ENCODE peak calls at places on chromosomes 5 and 9, in six cellular contexts. Z, V, M, E, T and C are unnamed samples.

GRCh38 chr9:77449177-77450092 is 198.7 kb downstream of the GNA14 start:
- DNase-seq in T (no peak), V (no peak), Z (no peak), E (no peak), M (no peak), C (no peak)

GRCh38 chr9:76574171-76574767 is 115.3 kb downstream of the GCNT1 start:
- DNase-seq in Z (no peak), E (no peak), M (no peak), T (no peak), V (no peak), C (no peak)

GRCh38 chr5:102545175-102545574 is 46.4 kb upstream of the SLCO6A1 start:
- DNase-seq in M (no peak), T (peak), Z (no peak), E (peak), V (peak), C (no peak)

GRCh38 chr9:96015876-96016686 is 140.6 kb downstream of the ERCC6L2 start:
- DNase-seq in E (no peak), Z (no peak), V (no peak), M (peak), T (no peak), C (no peak)

GRCh38 chr9:38274746-38275250 is 117.7 kb upstream of the ALDH1B1 start:
- DNase-seq in E (no peak), T (no peak), V (no peak), Z (no peak), M (no peak), C (no peak)

GRCh38 chr9:94554439-94555331 is at the start of gene PCAT7:
- DNase-seq in T (peak), M (peak), V (peak), Z (peak), E (peak), C (no peak)

GRCh38 chr5:83964235-83964634 is 243.6 kb upstream of the HAPLN1 start:
- DNase-seq in M (no peak), E (no peak), Z (no peak), V (no peak), T (no peak), C (no peak)

GRCh38 chr5:141485305-141486055 is 650 bp downstream of the PCDHGC4 start:
- DNase-seq in M (no peak), T (no peak), V (no peak), Z (no peak), E (no peak), C (no peak)

GRCh38 chr9:1490341-1491115 is 440.4 kb downstream of the DMRT2 start:
- DNase-seq in T (no peak), M (peak), E (no peak), Z (no peak), V (no peak), C (no peak)

GRCh38 chr5:112419050-112419595 is at the start of gene EPB41L4A:
- DNase-seq in T (peak), Z (peak), E (no peak), M (no peak), V (no peak), C (peak)

DNA sequence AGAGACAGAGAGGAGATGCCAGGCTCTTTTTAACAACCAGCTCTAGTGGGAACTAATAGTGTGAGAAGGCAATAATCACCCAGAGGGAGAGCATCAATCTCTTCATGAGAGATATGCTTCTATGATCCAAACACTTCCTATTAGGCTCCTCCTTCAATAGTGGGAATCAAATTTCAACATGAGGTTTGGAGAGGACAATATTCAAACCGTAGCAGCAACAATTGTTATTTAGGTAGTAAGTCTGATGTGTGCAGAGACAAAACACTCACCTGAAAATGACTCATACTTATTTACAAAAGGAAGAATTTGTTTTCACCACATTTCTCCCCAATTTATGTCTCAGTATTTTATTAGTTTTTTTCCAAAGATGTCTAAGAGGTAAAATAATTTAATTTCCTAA is 144.3 kb downstream of the ST8SIA4 start:
- DNase-seq in E (no peak), Z (no peak), V (no peak), M (no peak), T (no peak), C (no peak)
- TF ChIP-seq POLR2A in E (no peak), Z (no peak), V (no peak), M (no peak), T (no peak), C (no peak)

DNA sequence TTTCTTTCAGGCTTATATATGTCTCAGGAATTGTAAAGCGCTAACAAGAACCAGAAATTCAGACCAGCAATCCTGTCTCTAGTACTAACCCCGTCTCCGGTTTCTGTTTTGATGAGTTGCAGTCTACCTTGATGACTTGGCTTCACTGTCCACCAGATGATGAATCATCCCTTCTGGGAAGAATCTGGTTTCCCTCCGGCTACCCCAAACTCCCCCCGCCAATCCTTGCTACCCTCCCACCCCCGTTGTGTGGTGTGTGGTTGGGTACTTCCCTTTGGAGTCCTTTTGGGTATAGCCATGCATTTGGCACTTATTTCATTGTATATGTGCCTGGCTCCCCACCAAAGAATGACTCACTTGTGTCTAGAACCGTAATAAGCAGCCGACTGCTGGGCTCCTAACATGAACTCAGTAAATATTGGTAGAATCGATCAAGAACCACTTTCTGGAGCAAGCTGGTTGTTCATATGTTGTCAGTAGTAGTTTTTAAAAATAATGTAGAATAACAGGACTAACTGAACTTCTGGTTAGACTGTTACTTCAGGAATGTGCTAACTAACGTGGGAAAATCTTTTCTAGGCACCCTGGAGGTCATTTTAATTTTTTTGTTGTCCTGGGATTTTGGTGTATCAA is 8.3 kb upstream of the TGFBI start:
- DNase-seq in V (peak), T (no peak), E (peak), M (no peak), Z (no peak), C (no peak)
- TF ChIP-seq TAF1 in V (no peak), T (no peak), E (no peak), M (no peak), Z (no peak), C (no peak)

DNA sequence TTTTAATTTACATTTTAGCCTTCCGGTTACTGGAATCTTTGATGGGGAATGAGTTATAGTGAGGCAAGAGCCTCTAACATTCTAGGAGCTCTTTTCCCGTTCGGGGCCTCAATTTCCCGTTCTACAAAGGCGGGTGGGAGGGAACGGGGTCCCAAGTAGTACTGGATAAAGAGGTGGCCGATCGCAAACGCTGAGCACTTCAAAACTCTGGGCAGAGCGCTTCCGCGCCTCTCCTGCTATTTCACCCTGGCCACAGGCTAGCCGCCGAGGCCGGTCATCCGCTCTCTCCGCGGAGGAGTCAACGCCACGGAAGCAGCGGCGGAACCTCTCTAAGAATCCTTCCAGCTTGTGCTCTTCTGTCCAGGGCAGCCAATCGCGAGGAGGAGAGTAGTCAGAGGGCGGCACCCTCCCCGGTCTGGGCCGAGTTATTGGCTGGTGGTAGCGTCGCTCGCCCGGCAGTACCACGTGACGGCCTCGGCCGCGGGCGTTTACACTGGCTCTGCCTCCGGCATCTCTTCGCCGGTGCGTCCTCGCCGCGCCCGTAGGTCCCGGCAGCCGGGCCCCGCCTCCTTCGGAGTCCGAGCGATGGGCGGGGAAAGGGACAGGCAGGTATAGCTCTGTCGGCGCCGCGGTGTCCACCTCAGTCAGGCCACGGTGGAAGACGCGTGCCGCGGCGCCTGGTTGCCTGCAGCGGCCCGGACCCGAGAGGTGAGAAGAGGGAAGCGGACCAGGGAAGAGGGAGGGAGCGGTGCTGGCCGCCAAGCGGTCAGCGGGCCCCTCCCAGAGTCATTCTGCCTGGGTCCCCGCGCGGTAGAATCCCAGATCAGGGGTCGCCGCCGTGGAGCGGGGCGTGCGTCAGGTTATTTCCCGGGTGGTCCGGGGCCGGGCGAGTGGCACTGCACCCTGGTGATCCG is at the start of gene SLC26A2:
- DNase-seq in E (peak), V (peak), M (peak), T (peak), Z (peak), C (peak)
- TF ChIP-seq POLR2A in E (peak), V (peak), M (peak), T (peak), Z (peak), C (peak)

GRCh38 chr9:138007566-138008080 is 130.0 kb downstream of the CACNA1B start:
- DNase-seq in E (no peak), Z (no peak), T (no peak), V (no peak), M (no peak), C (no peak)

GRCh38 chr9:138009016-138009415 is 131.4 kb downstream of the CACNA1B start:
- DNase-seq in Z (no peak), M (no peak), V (no peak), E (no peak), T (no peak), C (no peak)

GRCh38 chr9:138006576-138007233 is 129.1 kb downstream of the CACNA1B start:
- DNase-seq in E (no peak), Z (no peak), T (no peak), V (no peak), M (no peak), C (no peak)

GRCh38 chr9:138008081-138008841 is 130.7 kb downstream of the CACNA1B start:
- DNase-seq in M (no peak), E (no peak), Z (no peak), V (no peak), T (no peak), C (no peak)

GRCh38 chr9:138003485-138004190 is 126.1 kb downstream of the CACNA1B start:
- DNase-seq in Z (no peak), T (no peak), V (no peak), E (no peak), M (no peak), C (no peak)
- TF ChIP-seq TAF1 in Z (no peak), T (no peak), V (no peak), E (no peak), M (no peak), C (no peak)

DNA sequence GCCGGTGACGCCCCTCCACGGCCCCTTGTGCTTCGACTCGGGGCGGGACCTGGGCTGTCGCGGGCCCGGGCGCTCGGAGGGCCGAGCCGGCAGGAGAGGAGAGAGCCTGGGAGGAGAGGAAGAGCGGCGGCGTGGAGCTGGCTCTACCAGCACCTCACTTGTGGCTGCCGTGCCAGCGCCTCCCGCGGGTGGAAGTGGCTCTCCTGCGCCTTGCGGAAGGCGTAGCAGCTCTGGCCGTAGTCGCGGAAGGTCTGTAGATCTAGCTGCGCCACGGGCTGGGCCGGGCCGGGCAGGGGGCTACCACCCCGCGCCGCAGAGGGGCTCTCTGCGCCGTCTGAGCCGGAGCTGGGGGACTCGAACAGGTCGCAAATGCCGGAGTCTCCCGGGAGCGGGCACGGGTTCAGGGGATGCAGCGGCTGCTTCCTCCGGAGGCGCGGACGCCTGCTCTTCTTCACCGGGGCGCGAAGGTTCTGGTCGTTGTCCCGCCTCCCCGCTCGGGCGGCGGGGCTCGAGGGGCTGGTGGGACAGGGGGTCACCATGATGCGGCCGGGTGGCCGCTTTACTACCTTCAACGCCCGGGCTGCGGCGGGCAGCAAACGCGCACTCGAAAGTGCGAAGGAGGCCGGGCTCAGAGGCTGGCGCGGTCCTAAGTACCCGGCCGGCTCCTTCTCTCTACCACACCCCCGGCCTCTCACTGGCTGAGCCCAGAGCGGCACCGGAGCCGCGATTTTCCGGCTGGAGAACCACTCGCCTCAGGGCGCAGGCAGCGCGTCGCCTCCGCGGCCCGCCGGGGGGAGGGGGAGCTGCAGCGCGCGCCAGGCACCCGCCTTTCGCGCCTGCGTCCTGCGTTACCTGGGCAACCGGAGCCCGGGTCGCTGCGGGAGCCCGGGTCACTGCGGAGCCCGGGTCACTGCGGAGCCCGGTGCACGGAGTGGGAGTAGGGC is at the start of gene CCNO:
- DNase-seq in T (peak), Z (peak), E (peak), M (no peak), V (peak), C (no peak)
- TF ChIP-seq POLR2A in T (no peak), Z (no peak), E (no peak), M (no peak), V (no peak), C (no peak)

GRCh38 chr5:178793696-178794095 is 63.2 kb upstream of the ZNF354A start:
- DNase-seq in Z (no peak), M (no peak), E (no peak), T (no peak), V (no peak), C (no peak)

GRCh38 chr5:178797101-178797521 is 62.6 kb upstream of the ZNF354B start:
- DNase-seq in Z (no peak), V (no peak), T (no peak), E (no peak), M (no peak), C (no peak)

GRCh38 chr5:178794433-178794832 is 64.0 kb upstream of the ZNF354A start:
- DNase-seq in E (no peak), M (no peak), Z (no peak), V (no peak), T (no peak), C (no peak)

GRCh38 chr5:178797546-178798105 is 62.1 kb upstream of the ZNF354B start:
- DNase-seq in M (no peak), T (no peak), Z (no peak), E (no peak), V (no peak), C (no peak)

GRCh38 chr5:178796165-178796945 is 63.4 kb upstream of the ZNF354B start:
- DNase-seq in T (no peak), V (no peak), E (no peak), Z (no peak), M (no peak), C (no peak)
- TF ChIP-seq TAF1 in T (no peak), V (no peak), E (no peak), Z (no peak), M (no peak), C (no peak)

GRCh38 chr5:176533894-176534611 is 3.1 kb downstream of the RNF44 start:
- DNase-seq in T (no peak), V (peak), Z (no peak), E (no peak), M (no peak), C (peak)

GRCh38 chr5:176536132-176536901 is 885 bp downstream of the RNF44 start:
- DNase-seq in M (no peak), T (peak), Z (peak), V (peak), E (peak), C (peak)

GRCh38 chr5:176535655-176536131 is 1.5 kb downstream of the RNF44 start:
- DNase-seq in T (no peak), V (peak), E (peak), M (no peak), Z (no peak), C (no peak)

GRCh38 chr5:176534640-176535039 is 2.6 kb downstream of the RNF44 start:
- DNase-seq in Z (no peak), E (no peak), T (no peak), V (no peak), M (no peak), C (no peak)

DNA sequence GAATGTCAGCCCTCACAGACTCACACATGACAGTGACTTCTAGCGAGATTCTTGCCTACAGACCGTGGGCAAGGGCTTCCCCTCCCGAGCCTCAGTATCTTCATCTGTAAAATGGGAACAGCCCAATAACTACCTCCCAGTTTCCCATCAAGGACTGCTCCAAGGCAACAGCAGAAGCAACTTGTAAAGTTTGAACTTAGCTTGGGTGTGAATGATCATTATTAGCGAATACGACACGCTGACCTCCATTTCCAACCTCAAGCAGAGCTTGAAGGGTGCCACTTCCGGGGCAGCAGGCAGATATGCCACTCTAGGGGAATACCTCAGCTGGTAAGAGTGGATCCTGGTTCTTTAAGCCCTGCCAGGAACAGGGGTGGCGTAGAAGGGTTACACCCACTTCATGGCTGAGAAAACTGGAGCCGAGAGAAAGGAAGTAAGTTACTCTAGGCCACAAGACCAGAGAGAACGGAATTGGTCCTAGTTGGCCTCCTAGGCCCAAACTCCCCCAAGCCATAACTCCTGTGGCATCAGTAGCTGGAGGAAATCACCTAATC is 2.0 kb downstream of the RNF44 start:
- DNase-seq in M (peak), Z (no peak), V (no peak), E (no peak), T (no peak), C (peak)
- TF ChIP-seq POLR2A in M (peak), Z (peak), V (no peak), E (no peak), T (no peak), C (peak)

GRCh38 chr9:35842020-35842745 is 13.2 kb downstream of the TMEM8B start:
- DNase-seq in Z (no peak), V (no peak), E (no peak), T (no peak), M (no peak), C (no peak)
- TF ChIP-seq TAF1 in Z (no peak), V (no peak), E (no peak), T (no peak), M (no peak), C (no peak)

DNA sequence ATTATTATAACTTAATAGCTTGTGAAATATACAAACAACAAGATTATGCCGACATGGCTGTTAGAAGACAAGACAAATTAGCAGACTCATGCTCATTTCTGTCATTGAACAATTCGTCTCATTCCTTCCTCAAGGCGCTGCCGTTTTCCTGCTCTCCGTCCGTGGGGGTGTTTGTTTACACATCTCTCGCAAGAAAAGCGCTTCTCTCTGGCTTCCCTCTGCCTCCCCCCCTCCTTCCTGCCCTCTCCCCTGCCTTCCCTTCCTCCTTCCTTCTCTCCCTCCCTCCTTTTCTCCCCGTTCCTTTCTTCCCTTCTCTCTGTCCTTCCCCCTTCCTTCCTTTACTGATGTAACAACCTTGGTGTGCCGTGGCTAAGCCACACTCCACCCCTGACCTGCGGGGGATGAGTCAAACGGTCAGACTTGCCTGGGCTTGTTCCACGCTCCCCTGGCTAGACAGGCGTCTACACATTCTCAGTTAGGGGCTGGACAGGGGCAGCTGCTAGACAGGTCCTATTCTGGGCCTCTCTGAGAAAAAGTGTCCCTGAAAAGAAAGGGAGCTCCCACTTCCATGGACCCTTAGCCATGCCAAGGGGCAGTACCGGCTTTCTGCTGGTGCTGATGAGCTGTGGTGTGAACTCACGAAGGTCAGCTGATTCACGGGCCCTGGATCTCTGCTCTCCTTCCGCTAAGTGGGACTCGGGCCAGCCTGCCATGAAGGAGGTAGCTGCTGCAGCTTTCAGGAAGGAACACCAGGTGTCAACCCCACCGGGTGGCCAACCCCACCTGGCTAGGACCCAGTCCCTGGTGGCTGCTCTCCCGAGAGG is 32.0 kb upstream of the SPTLC1 start:
- DNase-seq in V (no peak), T (no peak), E (peak), Z (no peak), M (no peak), C (no peak)
- TF ChIP-seq POLR2A in V (no peak), T (no peak), E (peak), Z (no peak), M (no peak), C (no peak)